ENCODE peak calls at places on chromosomes 4 and X, in eight cellular contexts. X is fibroblast of mammary gland, W is colonic mucosa, P is lower leg skin, D is astrocyte of the spinal cord, I is tibial nerve, U is tibial artery, Q is right atrium auricular region. H is an unnamed sample.

GRCh38 chr4:16757080-16757521 is 141.3 kb downstream of the LDB2 start:
- DNase-seq in X (peak), W (no peak), P (no peak), D (no peak), I (no peak), U (no peak), Q (no peak), H (no peak)

GRCh38 chr4:61401771-61402170 is 201.6 kb downstream of the ADGRL3 start:
- DNase-seq in X (no peak), W (no peak), P (no peak), D (no peak), I (no peak), U (no peak), Q (no peak), H (no peak)

GRCh38 chr4:116110713-116111112 is 974.7 kb downstream of the TRAM1L1 start:
- DNase-seq in X (no peak), W (no peak), P (no peak), D (no peak), I (no peak), U (no peak), Q (no peak), H (no peak)

GRCh38 chr4:3776166-3777032 is 10.2 kb downstream of the ADRA2C start:
- DNase-seq in X (no peak), W (no peak), P (no peak), D (no peak), I (no peak), U (no peak), Q (no peak), H (no peak)

GRCh38 chrX:39814391-39814790 is 283.4 kb downstream of the BCOR start:
- DNase-seq in X (peak), W (peak), P (no peak), D (no peak), I (no peak), U (no peak), Q (no peak), H (no peak)

GRCh38 chrX:22159071-22159470 is 113.6 kb upstream of the CBLL2 start:
- DNase-seq in X (peak), W (no peak), P (no peak), D (peak), I (no peak), U (no peak), Q (no peak), H (peak)

GRCh38 chrX:7788334-7788733 is 54.6 kb upstream of the VCX start:
- DNase-seq in X (no peak), W (no peak), P (no peak), D (no peak), I (no peak), U (no peak), Q (no peak), H (no peak)

GRCh38 chrX:111869639-111870034 is 6.3 kb upstream of the TRPC5OS start:
- DNase-seq in X (peak), W (peak), P (no peak), D (peak), I (no peak), U (no peak), Q (no peak), H (peak)

GRCh38 chr4:84470204-84470785 is 28.8 kb downstream of the NKX6-1 start:
- DNase-seq in X (peak), W (no peak), P (no peak), D (no peak), I (no peak), U (no peak), Q (no peak), H (peak)

GRCh38 chr4:156238171-156238570 is 284.5 kb upstream of the CTSO start:
- DNase-seq in X (no peak), W (no peak), P (no peak), D (no peak), I (no peak), U (no peak), Q (no peak), H (no peak)

GRCh38 chr4:183571350-183572076 is 66.7 kb downstream of the ING2 start:
- DNase-seq in X (peak), W (peak), P (peak), D (peak), I (no peak), U (no peak), Q (no peak), H (peak)

GRCh38 chrX:39969099-39969825 is 128.5 kb downstream of the BCOR start:
- DNase-seq in X (no peak), W (peak), P (no peak), D (no peak), I (no peak), U (no peak), Q (no peak), H (peak)

GRCh38 chr4:91448668-91449330 is 855.0 kb upstream of the GRID2 start:
- DNase-seq in X (no peak), W (no peak), P (no peak), D (peak), I (no peak), U (no peak), Q (no peak), H (peak)

GRCh38 chr4:79467246-79467932 is 59.4 kb upstream of the GK2 start:
- DNase-seq in X (peak), W (no peak), P (no peak), D (peak), I (no peak), U (no peak), Q (no peak), H (no peak)

GRCh38 chr4:109278594-109279031 is 23.8 kb downstream of the COL25A1 start:
- DNase-seq in X (no peak), W (no peak), P (no peak), D (no peak), I (no peak), U (no peak), Q (no peak), H (no peak)

GRCh38 chr4:123870283-123870876 is 473.8 kb downstream of the SPRY1 start:
- DNase-seq in X (no peak), W (no peak), P (no peak), D (no peak), I (no peak), U (no peak), Q (no peak), H (peak)

GRCh38 chrX:65706041-65706828 is 38.8 kb downstream of the MSN start:
- DNase-seq in X (peak), W (no peak), P (peak), D (peak), I (no peak), U (peak), Q (peak), H (peak)

GRCh38 chr4:88244056-88244455 is 40.3 kb downstream of the PPM1K start:
- DNase-seq in X (no peak), W (no peak), P (no peak), D (no peak), I (no peak), U (no peak), Q (no peak), H (no peak)

GRCh38 chrX:75547783-75548182 is 24.9 kb upstream of the ZDHHC15 start:
- DNase-seq in X (no peak), W (no peak), P (peak), D (no peak), I (peak), U (peak), Q (peak), H (peak)

GRCh38 chr4:156194896-156195295 is 241.2 kb upstream of the CTSO start:
- DNase-seq in X (no peak), W (no peak), P (no peak), D (no peak), I (no peak), U (no peak), Q (no peak), H (no peak)

GRCh38 chr4:42331914-42332368 is 65.3 kb upstream of the SHISA3 start:
- DNase-seq in X (peak), W (no peak), P (peak), D (peak), I (peak), U (peak), Q (peak), H (peak)

GRCh38 chr4:57137261-57137660 is 27.1 kb upstream of the IGFBP7 start:
- DNase-seq in X (no peak), W (no peak), P (no peak), D (no peak), I (no peak), U (no peak), Q (no peak), H (peak)

GRCh38 chrX:140525448-140525847 is 20.6 kb upstream of the SOX3 start:
- DNase-seq in X (peak), W (no peak), P (no peak), D (peak), I (no peak), U (no peak), Q (no peak), H (peak)

GRCh38 chr4:139014391-139015268 is 951 bp upstream of the NOCT start:
- DNase-seq in X (peak), W (peak), P (peak), D (peak), I (no peak), U (no peak), Q (no peak), H (peak)

GRCh38 chr4:79198886-79199591 is 126.8 kb downstream of the NAA11 start:
- DNase-seq in X (no peak), W (no peak), P (no peak), D (peak), I (no peak), U (no peak), Q (no peak), H (no peak)

DNA sequence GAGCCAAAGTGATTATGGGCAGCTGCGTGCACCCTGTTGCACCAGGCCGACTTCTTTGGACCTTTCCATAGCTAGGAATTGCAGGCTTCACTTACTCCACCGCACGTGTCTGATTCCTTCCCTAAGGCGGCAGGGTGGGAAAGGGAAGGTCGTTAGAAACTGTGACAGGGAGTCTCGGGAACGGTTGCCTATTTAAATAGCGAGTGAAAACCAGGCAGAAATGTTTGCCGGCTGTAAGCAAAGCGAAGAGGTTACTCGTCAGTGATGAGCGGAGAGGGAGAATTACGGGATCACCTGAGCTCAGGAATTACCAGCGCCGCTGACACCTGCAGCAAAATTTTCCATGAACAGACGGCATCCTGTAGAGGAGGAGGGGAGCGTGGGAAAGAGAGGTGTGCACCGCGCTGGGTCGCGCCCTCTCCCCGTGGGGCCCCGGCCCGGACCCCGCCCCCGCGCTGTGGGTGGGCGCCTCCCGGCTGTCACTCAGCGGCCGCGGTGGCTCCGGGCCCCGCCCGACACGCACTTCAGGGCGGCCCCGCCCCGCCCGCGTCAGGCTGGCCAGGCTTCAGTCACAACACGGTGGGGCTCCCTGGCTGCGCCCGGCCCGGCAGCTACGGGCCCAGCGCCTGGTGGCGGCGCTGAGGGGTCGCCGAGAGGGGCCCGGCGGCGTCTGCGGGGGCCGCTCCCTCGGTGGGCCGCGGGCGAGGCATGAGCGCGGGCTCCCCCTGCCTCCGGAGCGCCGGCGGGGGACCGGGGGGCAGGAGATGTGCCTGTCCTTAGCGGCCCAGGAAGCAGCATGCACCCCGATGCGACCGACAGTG is at the start of gene SNX25:
- DNase-seq in X (peak), W (peak), P (peak), D (peak), I (peak), U (peak), Q (peak), H (peak)
- TF ChIP-seq CTCF in X (no peak), W (no peak), P (no peak), D (no peak), I (no peak), U (no peak), Q (no peak), H (no peak)

DNA sequence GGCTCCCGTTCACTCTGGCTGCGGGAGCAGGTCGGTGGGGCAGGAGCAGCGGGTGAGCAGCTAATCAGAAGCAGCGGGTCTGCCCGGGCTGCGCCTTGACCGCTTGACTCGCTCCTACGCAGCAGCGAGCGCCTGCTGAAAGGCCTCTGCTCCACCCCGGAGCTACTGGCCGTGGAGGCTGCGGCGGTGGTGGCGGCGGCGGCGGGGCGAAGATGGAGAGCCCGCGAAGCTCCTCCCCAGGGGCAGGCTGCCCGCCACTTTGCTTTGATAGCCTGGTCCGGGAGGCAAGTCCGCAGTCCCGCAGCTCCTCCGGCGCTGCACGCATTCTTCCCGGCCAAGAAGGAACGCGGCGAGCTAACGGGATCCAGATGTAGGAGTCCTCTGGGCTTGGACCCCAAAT is 36.7 kb downstream of the PJA1 start:
- DNase-seq in X (no peak), W (no peak), P (no peak), D (peak), I (no peak), U (peak), Q (no peak), H (peak)
- H3K4me3 ChIP-seq in X (no peak), W (no peak), P (no peak), D (no peak), I (peak), U (peak), Q (no peak), H (peak)

GRCh38 chr4:106201373-106201772 is 114.6 kb downstream of the TBCK start:
- DNase-seq in X (peak), W (no peak), P (no peak), D (peak), I (no peak), U (no peak), Q (no peak), H (peak)
- TF ChIP-seq CTCF in X (peak), W (no peak), P (no peak), D (peak), I (no peak), U (peak), Q (no peak), H (peak)

GRCh38 chrX:23668335-23668734 is 1.0 kb downstream of the PRDX4 start:
- DNase-seq in X (no peak), W (no peak), P (no peak), D (no peak), I (no peak), U (no peak), Q (no peak), H (peak)
- H3K4me3 ChIP-seq in X (peak), W (peak), P (no peak), D (peak), I (peak), U (peak), Q (peak), H (peak)

GRCh38 chr4:1759170-1759817 is 33.8 kb upstream of the FGFR3 start:
- DNase-seq in X (no peak), W (no peak), P (no peak), D (no peak), I (no peak), U (no peak), Q (no peak), H (no peak)

GRCh38 chr4:1761130-1761688 is 31.9 kb upstream of the FGFR3 start:
- DNase-seq in X (no peak), W (no peak), P (no peak), D (no peak), I (no peak), U (no peak), Q (no peak), H (no peak)

GRCh38 chr4:1760521-1761001 is 32.5 kb upstream of the FGFR3 start:
- DNase-seq in X (no peak), W (no peak), P (no peak), D (no peak), I (no peak), U (no peak), Q (no peak), H (no peak)

GRCh38 chr4:1758306-1759121 is 34.6 kb upstream of the FGFR3 start:
- DNase-seq in X (no peak), W (no peak), P (no peak), D (no peak), I (no peak), U (no peak), Q (no peak), H (no peak)

DNA sequence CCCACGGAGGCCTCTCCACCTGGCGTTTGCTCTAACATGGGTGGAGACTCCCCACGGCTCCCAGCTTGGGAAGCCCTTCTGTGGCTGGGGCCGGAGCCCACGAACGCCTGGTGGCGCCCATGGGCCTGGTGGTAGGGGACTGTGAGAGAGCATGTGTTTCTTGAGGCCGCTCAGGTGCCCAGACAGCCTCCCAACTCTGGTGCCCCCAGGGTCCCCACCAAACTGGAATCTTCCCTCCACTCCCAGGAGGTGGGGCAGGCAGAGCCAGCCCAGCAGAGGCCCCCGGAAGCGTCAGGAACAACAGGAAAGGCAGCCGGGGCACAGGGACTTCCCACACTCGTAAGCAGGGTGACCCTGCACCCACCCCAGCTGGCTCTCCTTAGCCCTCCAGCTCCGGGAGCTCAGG is 33.3 kb upstream of the FGFR3 start:
- DNase-seq in X (no peak), W (no peak), P (no peak), D (no peak), I (no peak), U (no peak), Q (no peak), H (no peak)
- TF ChIP-seq CTCF in X (no peak), W (no peak), P (no peak), D (no peak), I (no peak), U (no peak), Q (no peak), H (no peak)

GRCh38 chr4:95536650-95537049 is 12.1 kb downstream of the UNC5C start:
- DNase-seq in X (no peak), W (no peak), P (no peak), D (no peak), I (no peak), U (no peak), Q (no peak), H (no peak)

GRCh38 chr4:95534032-95534431 is 14.7 kb downstream of the UNC5C start:
- DNase-seq in X (no peak), W (no peak), P (no peak), D (no peak), I (no peak), U (no peak), Q (no peak), H (no peak)

GRCh38 chr4:95533254-95533653 is 15.5 kb downstream of the UNC5C start:
- DNase-seq in X (no peak), W (no peak), P (no peak), D (no peak), I (no peak), U (no peak), Q (no peak), H (no peak)

GRCh38 chr4:95537181-95537580 is 11.6 kb downstream of the UNC5C start:
- DNase-seq in X (no peak), W (no peak), P (no peak), D (no peak), I (no peak), U (no peak), Q (no peak), H (no peak)

DNA sequence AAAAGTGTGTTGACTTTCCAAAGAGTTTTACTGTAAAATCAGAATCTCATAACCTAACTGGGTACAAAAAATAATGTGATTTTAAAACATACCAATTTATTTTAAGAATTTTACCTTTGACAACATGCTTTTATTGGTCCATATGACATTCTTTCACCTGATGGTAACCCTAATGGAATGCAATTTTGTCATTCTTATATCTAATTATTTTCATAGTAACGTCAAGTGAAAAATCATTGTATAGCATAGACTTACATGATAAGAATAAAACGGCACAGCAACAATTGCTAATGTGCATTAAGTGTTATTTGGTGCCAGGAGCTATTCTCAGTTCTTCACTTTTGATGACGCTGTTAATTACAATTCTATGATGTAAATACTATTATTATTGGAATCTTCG is 13.6 kb downstream of the UNC5C start:
- DNase-seq in X (no peak), W (no peak), P (no peak), D (no peak), I (no peak), U (no peak), Q (no peak), H (no peak)
- H3K4me3 ChIP-seq in X (no peak), W (no peak), P (no peak), D (no peak), I (no peak), U (peak), Q (no peak), H (no peak)

DNA sequence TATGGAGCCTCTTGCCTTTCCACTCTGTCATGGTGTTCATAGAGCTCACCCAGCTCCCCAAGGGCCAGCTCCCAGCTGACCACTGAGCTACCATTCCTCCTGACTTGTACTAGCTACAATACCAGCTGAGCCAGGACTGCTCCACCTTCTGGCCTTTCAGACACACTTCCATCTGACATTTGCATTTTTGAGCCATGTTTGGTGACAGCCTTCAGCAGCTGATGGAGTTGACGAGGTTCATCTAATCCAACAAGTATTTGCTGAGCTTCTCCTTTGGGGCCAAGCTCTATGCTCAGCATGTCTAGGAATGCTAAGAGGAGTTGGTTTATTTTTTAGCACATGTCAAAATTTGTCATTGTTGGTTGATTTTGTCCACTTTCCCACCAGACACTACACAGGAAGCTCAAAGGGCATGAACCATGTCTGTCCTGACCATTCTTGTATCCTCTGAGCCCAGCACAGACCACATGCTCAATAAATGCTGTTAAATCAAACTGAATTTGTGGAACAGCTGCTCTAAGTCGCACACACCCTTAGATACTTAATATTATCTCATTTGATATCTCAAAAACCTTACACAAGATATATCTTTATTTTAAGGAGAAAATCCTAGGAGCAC is 142.6 kb upstream of the PPARGC1A start:
- DNase-seq in X (peak), W (no peak), P (no peak), D (peak), I (no peak), U (no peak), Q (no peak), H (peak)
- TF ChIP-seq CTCF in X (peak), W (no peak), P (no peak), D (peak), I (no peak), U (peak), Q (no peak), H (peak)

H was measured in choroid plexus epithelial cell.